ENCODE peak calls at places on chromosomes 3 and 15, in six cellular contexts. N, T, C, E, L and I are unnamed samples.

GRCh38 chr3:135516143-135516542 is 449.4 kb upstream of the PPP2R3A start:
- DNase-seq in N (no peak), T (no peak), C (peak; percentile 41), E (no peak), L (peak; percentile 3), I (peak; percentile 5)

GRCh38 chr3:128561504-128561903 is 68.5 kb upstream of the GATA2 start:
- DNase-seq in N (no peak), T (no peak), C (no peak), E (no peak), L (no peak), I (no peak)

GRCh38 chr3:183044547-183045229 is 54.6 kb downstream of the MCCC1 start:
- DNase-seq in N (no peak), T (no peak), C (no peak), E (no peak), L (no peak), I (no peak)

GRCh38 chr15:71153823-71154524 is 38.7 kb downstream of the THSD4 start:
- DNase-seq in N (no peak), T (peak; percentile 54), C (no peak), E (no peak), L (peak; percentile 36), I (no peak)

GRCh38 chr3:46856576-46857471 is 6.4 kb downstream of the MYL3 start:
- DNase-seq in N (peak; percentile 14), T (peak; percentile 48), C (no peak), E (peak; percentile 21), L (no peak), I (no peak)

GRCh38 chr3:110664148-110664547 is 407.5 kb upstream of the NECTIN3 start:
- DNase-seq in N (no peak), T (no peak), C (no peak), E (no peak), L (no peak), I (no peak)

GRCh38 chr15:63586790-63587189 is 10.4 kb upstream of the FBXL22 start:
- DNase-seq in N (no peak), T (no peak), C (no peak), E (no peak), L (no peak), I (no peak)

GRCh38 chr3:20846081-20846480 is 660.1 kb upstream of the SGO1 start:
- DNase-seq in N (no peak), T (no peak), C (no peak), E (no peak), L (no peak), I (no peak)

GRCh38 chr3:160808838-160809237 is 52.8 kb downstream of the PPM1L start:
- DNase-seq in N (no peak), T (peak; percentile 77), C (no peak), E (no peak), L (no peak), I (no peak)

GRCh38 chr15:27867861-27868260 is 231.3 kb downstream of the OCA2 start:
- DNase-seq in N (no peak), T (no peak), C (no peak), E (no peak), L (no peak), I (no peak)

GRCh38 chr3:77915341-77915740 is 875.4 kb downstream of the ROBO2 start:
- DNase-seq in N (no peak), T (no peak), C (no peak), E (no peak), L (no peak), I (no peak)

GRCh38 chr3:114660124-114660523 is 366.3 kb downstream of the TIGIT start:
- DNase-seq in N (no peak), T (no peak), C (peak; percentile 75), E (no peak), L (no peak), I (peak; percentile 65)

GRCh38 chr15:31852933-31853332 is 177.4 kb upstream of the CHRNA7 start:
- DNase-seq in N (no peak), T (no peak), C (no peak), E (no peak), L (no peak), I (no peak)

GRCh38 chr3:195578565-195578964 is 5.2 kb downstream of the APOD start:
- DNase-seq in N (no peak), T (no peak), C (no peak), E (no peak), L (no peak), I (no peak)

GRCh38 chr3:171186383-171186782 is 159.9 kb upstream of the SLC2A2 start:
- DNase-seq in N (no peak), T (no peak), C (no peak), E (no peak), L (no peak), I (no peak)

GRCh38 chr15:64443747-64444621 is 16.4 kb upstream of the ZNF609 start:
- DNase-seq in N (no peak), T (no peak), C (peak; percentile 92), E (no peak), L (no peak), I (peak; percentile 69)

GRCh38 chr3:52221563-52222318 is 3.7 kb downstream of the TLR9 start:
- DNase-seq in N (no peak), T (no peak), C (no peak), E (no peak), L (no peak), I (no peak)

GRCh38 chr3:175818811-175819464 is 959.8 kb downstream of the NAALADL2 start:
- DNase-seq in N (no peak), T (no peak), C (no peak), E (no peak), L (no peak), I (no peak)

GRCh38 chr15:44663410-44664272 is at the start of gene SPG11:
- DNase-seq in N (peak; percentile 99), T (peak; percentile 99), C (peak; percentile 97), E (peak; percentile 97), L (peak; percentile 98), I (peak; percentile 98)

GRCh38 chr3:43477600-43477999 is 144.2 kb downstream of the ANO10 start:
- DNase-seq in N (peak; percentile 50), T (peak; percentile 61), C (no peak), E (no peak), L (no peak), I (no peak)

GRCh38 chr15:87816811-87817210 is 439.7 kb downstream of the NTRK3 start:
- DNase-seq in N (no peak), T (no peak), C (peak; percentile 99), E (no peak), L (no peak), I (peak; percentile 82)

GRCh38 chr3:119099785-119100184 is 46.2 kb upstream of the TEX55 start:
- DNase-seq in N (no peak), T (no peak), C (no peak), E (no peak), L (no peak), I (no peak)

GRCh38 chr3:49028673-49029562 is at the start of gene IMPDH2:
- DNase-seq in N (peak; percentile 95), T (peak; percentile 94), C (peak; percentile 91), E (peak; percentile 91), L (peak; percentile 96), I (peak; percentile 79)
- H3K36me3 ChIP-seq in N (peaks cover 73% of the 10 kb centered on the region), T (peaks cover 82% of the 10 kb centered on the region), C (peaks cover 62% of the 10 kb centered on the region), E (peaks cover 6% of the 10 kb centered on the region), L (peaks cover 51% of the 10 kb centered on the region), I (peaks cover 64% of the 10 kb centered on the region)

DNA sequence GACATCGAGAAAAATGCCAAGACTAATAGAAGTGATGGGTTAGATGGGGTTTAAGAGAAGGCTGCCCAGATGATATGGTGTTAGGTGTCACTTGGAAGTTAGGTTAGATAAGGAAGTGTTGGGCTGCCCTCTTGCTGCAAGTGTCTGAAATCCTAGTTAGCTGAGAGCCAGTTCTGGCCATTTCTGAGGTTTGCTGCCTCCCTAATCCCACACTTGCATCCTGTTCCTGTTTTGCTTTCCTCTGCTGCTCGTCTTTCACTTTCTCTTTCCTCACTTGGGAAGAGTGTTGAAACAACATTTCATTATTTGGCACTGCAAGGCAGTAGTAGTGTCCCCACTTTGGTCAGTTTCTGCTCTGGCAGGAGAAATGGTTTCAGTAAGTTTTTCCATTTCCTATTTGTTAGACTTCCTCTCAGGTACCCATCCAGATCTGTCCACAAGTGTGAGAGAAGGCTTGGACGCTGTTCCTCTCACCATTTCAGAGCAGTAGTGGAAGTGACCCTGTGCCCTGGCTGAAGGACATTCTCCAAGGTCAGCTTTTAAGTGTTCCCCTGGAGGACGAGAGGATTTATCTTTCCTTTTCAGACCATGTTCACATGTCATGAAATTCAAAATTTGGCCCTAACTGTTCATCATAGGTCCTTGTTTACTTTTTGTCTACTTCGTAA is 93.3 kb downstream of the ADAMTSL3 start:
- DNase-seq in N (no peak), T (peak; percentile 28), C (peak; percentile 10), E (no peak), L (no peak), I (peak; percentile 40)
- H3K4me3 ChIP-seq in N (no peak overlapping the region), T (peak overlapping the region; percentile 42), C (no peak overlapping the region), E (no peak overlapping the region), L (no peak overlapping the region), I (no peak overlapping the region)

GRCh38 chr15:78313383-78313782 is 14.0 kb upstream of the SKIC8 start:
- DNase-seq in N (no peak), T (peak; percentile 4), C (no peak), E (no peak), L (no peak), I (no peak)

GRCh38 chr15:78317145-78317836 is 17.9 kb upstream of the SKIC8 start:
- DNase-seq in N (no peak), T (peak; percentile 34), C (no peak), E (no peak), L (peak; percentile 26), I (no peak)

GRCh38 chr15:78314181-78314581 is 14.8 kb upstream of the SKIC8 start:
- DNase-seq in N (no peak), T (peak; percentile 5), C (no peak), E (no peak), L (no peak), I (no peak)

GRCh38 chr15:78316211-78317077 is 17.0 kb upstream of the SKIC8 start:
- DNase-seq in N (no peak), T (peak; percentile 18), C (no peak), E (no peak), L (no peak), I (no peak)

GRCh38 chr15:78315686-78316085 is 16.3 kb upstream of the SKIC8 start:
- DNase-seq in N (peak; percentile 21), T (peak; percentile 12), C (no peak), E (peak; percentile 52), L (peak; percentile 32), I (no peak)
- TF ChIP-seq CTCF in N (no peak), T (no peak), C (peak; percentile 8), E (peak; percentile 64), L (no peak), I (peak; percentile 62)

GRCh38 chr3:32856901-32857507 is 39.2 kb downstream of the TRIM71 start:
- DNase-seq in N (no peak), T (no peak), C (no peak), E (no peak), L (no peak), I (no peak)

GRCh38 chr3:32859604-32860237 is 41.9 kb downstream of the TRIM71 start:
- DNase-seq in N (no peak), T (no peak), C (no peak), E (no peak), L (no peak), I (no peak)

GRCh38 chr3:32856355-32856889 is 38.6 kb downstream of the TRIM71 start:
- DNase-seq in N (peak; percentile 69), T (no peak), C (no peak), E (no peak), L (no peak), I (no peak)

GRCh38 chr3:32855350-32855953 is 37.7 kb downstream of the TRIM71 start:
- DNase-seq in N (no peak), T (no peak), C (no peak), E (no peak), L (no peak), I (no peak)

DNA sequence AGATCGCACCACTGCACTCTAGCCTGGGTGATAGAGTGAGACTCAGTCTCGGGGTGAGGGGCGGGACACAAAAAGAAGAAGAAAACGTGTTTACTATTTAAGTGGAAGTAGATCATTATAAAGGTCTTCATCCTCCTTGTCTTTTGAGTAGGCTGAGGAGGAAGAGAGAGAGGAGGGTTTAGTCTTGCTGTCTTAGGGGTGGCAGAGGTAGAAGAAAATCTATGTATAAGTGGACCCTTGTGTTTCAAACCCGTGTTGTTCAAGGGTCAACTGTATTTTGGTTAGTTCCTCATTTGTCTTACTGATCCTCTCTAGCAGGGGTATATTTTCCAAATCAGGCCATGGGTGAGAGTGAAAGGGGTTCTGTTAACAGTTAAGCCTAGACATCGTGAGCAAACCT is 40.1 kb downstream of the TRIM71 start:
- DNase-seq in N (no peak), T (no peak), C (no peak), E (no peak), L (no peak), I (no peak)
- H3K36me3 ChIP-seq in N (no peaks in the 10 kb centered on the region), T (no peaks in the 10 kb centered on the region), C (no peaks in the 10 kb centered on the region), E (peaks cover 1% of the 10 kb centered on the region), L (no peaks in the 10 kb centered on the region), I (no peaks in the 10 kb centered on the region)